ENCODE peak calls at places on chromosomes 4 and X, in eight cellular contexts. S is glutamatergic neuron; V is aorta; L is stimulated activated CD4-positive, alpha-beta T cell treated with anti-CD3 and anti-CD28 coated beads, Interleukin-2, amount 100 ng/mL, for 48 hours; G is heart right ventricle; H is RWPE1; E is fibroblast of lung; X is NCI-H1417. D is an unnamed sample.

GRCh38 chr4:13985824-13986223 is 358.3 kb upstream of the BOD1L1 start:
- DNase-seq in V (no peak), E (peak; percentile 41), G (no peak), S (no peak), H (no peak), L (no peak), X (no peak), D (no peak)

GRCh38 chr4:20418865-20419451 is 167.3 kb downstream of the SLIT2 start:
- DNase-seq in S (no peak), E (peak; percentile 87), V (no peak), X (peak; percentile 62), G (no peak), H (peak; percentile 31), L (no peak), D (no peak)

GRCh38 chrX:150664290-150664689 is 28.9 kb upstream of the MTMR1 start:
- DNase-seq in G (peak; percentile 44), S (no peak), X (peak; percentile 94), L (no peak), E (no peak), V (no peak), H (no peak), D (peak; percentile 92)

GRCh38 chr4:141643557-141643956 is 7.2 kb downstream of the IL15 start:
- DNase-seq in H (peak; percentile 88), G (no peak), S (no peak), L (no peak), E (peak; percentile 66), V (no peak), X (no peak), D (no peak)

GRCh38 chrX:129984196-129984962 is 1.9 kb downstream of the BCORL1 start:
- DNase-seq in L (no peak), E (no peak), H (no peak), S (no peak), V (peak; percentile 58), G (peak; percentile 16), X (no peak), D (no peak)

GRCh38 chr4:17232575-17233253 is 279.2 kb downstream of the QDPR start:
- DNase-seq in L (no peak), H (no peak), G (peak; percentile 85), V (no peak), E (peak; percentile 67), X (no peak), S (no peak), D (no peak)

GRCh38 chrX:139691843-139692505 is 16.0 kb downstream of the MCF2 start:
- DNase-seq in H (no peak), X (no peak), S (peak; percentile 17), L (no peak), G (no peak), V (no peak), E (no peak), D (no peak)

GRCh38 chrX:133297284-133297683 is 79.1 kb upstream of the TFDP3 start:
- DNase-seq in G (no peak), V (no peak), E (peak; percentile 64), L (no peak), S (no peak), H (peak; percentile 26), X (no peak), D (no peak)

GRCh38 chr4:72319596-72319995 is 249.4 kb downstream of the ADAMTS3 start:
- DNase-seq in X (no peak), G (no peak), E (no peak), S (no peak), H (peak; percentile 35), V (no peak), L (no peak), D (no peak)

GRCh38 chr4:59612235-59612634 is 1587.9 kb upstream of the ADGRL3 start:
- DNase-seq in L (no peak), V (no peak), S (no peak), H (peak; percentile 42), E (peak; percentile 61), X (no peak), G (no peak), D (no peak)

GRCh38 chr4:153521467-153521866 is 55.3 kb downstream of the TMEM131L start:
- DNase-seq in H (no peak), S (no peak), X (no peak), G (no peak), L (no peak), E (no peak), V (no peak), D (no peak)

GRCh38 chr4:98624144-98624543 is 34.3 kb downstream of the TSPAN5 start:
- DNase-seq in X (no peak), E (no peak), S (no peak), V (no peak), G (no peak), H (no peak), L (no peak), D (no peak)

GRCh38 chr4:632926-633325 is 7.6 kb downstream of the PDE6B start:
- DNase-seq in H (no peak), L (no peak), V (peak; percentile 15), E (no peak), X (no peak), S (no peak), G (no peak), D (no peak)

GRCh38 chr4:125739760-125740159 is 425.0 kb downstream of the FAT4 start:
- DNase-seq in V (no peak), H (no peak), G (peak; percentile 67), E (peak; percentile 28), S (no peak), L (no peak), X (no peak), D (no peak)

GRCh38 chr4:169745291-169745690 is 12.5 kb downstream of the HPF1 start:
- DNase-seq in V (no peak), H (no peak), L (no peak), S (no peak), X (no peak), G (no peak), E (peak; percentile 82), D (no peak)

GRCh38 chrX:19543020-19543715 is 27.9 kb upstream of the MAP3K15 start:
- DNase-seq in X (no peak), H (no peak), E (no peak), S (no peak), V (no peak), L (no peak), G (no peak), D (no peak)

GRCh38 chrX:49868739-49869138 is 10.5 kb upstream of the USP27X start:
- DNase-seq in H (no peak), E (no peak), G (no peak), X (no peak), S (no peak), L (no peak), V (no peak), D (no peak)

GRCh38 chr4:8831221-8832129 is 40.2 kb downstream of the HMX1 start:
- DNase-seq in H (no peak), L (no peak), X (no peak), S (no peak), G (no peak), E (no peak), V (peak; percentile 11), D (no peak)

GRCh38 chr4:74874785-74875367 is 58.0 kb upstream of the PARM1 start:
- DNase-seq in V (no peak), S (no peak), L (no peak), E (peak; percentile 91), H (peak; percentile 51), G (peak; percentile 34), X (peak; percentile 95), D (peak; percentile 43)

GRCh38 chr4:135994360-135994759 is 1537.9 kb downstream of the PCDH18 start:
- DNase-seq in V (no peak), L (no peak), H (no peak), S (no peak), X (no peak), E (no peak), G (no peak), D (no peak)

GRCh38 chr4:140049924-140050681 is 103.9 kb downstream of the MAML3 start:
- DNase-seq in L (no peak), H (no peak), E (peak; percentile 64), S (peak; percentile 57), G (no peak), X (no peak), V (no peak), D (peak; percentile 55)

GRCh38 chr4:88291003-88291402 is 6.6 kb upstream of the PPM1K start:
- DNase-seq in G (peak; percentile 42), H (peak; percentile 57), L (no peak), S (no peak), V (no peak), X (no peak), E (peak; percentile 60), D (no peak)

GRCh38 chrX:151985955-151986354 is 11.5 kb upstream of the GABRE start:
- DNase-seq in L (no peak), H (no peak), X (no peak), G (no peak), E (peak; percentile 9), S (no peak), V (no peak), D (no peak)

GRCh38 chrX:136227948-136228584 is 23.1 kb downstream of the MAP7D3 start:
- DNase-seq in H (no peak), G (no peak), X (no peak), V (no peak), L (no peak), E (no peak), S (no peak), D (no peak)

GRCh38 chrX:129976441-129976840 is 6.0 kb upstream of the BCORL1 start:
- DNase-seq in G (no peak), H (no peak), X (no peak), L (no peak), E (no peak), V (no peak), S (no peak), D (no peak)

GRCh38 chrX:125422986-125423385 is 103.3 kb downstream of the TEX13C start:
- DNase-seq in L (no peak), H (no peak), V (no peak), S (no peak), G (no peak), X (no peak), E (no peak), D (no peak)

GRCh38 chr4:105895609-105896460 is 564 bp downstream of the NPNT start:
- DNase-seq in L (peak; percentile 5), E (no peak), G (no peak), V (peak; percentile 53), H (peak; percentile 37), X (no peak), S (peak; percentile 58), D (peak; percentile 46)

GRCh38 chr4:7847206-7847605 is 92.5 kb downstream of the AFAP1 start:
- DNase-seq in E (no peak), L (no peak), X (no peak), G (no peak), V (no peak), S (no peak), H (no peak), D (no peak)

GRCh38 chrX:110992611-110993010 is 103.4 kb upstream of the PAK3 start:
- DNase-seq in X (peak; percentile 48), G (no peak), V (no peak), L (peak; percentile 1), S (peak; percentile 26), H (peak; percentile 45), E (peak; percentile 5), D (no peak)

GRCh38 chr4:6929735-6930464 is 20.3 kb downstream of the TBC1D14 start:
- DNase-seq in X (no peak), E (no peak), G (no peak), S (no peak), H (no peak), L (no peak), V (peak; percentile 49), D (no peak)

GRCh38 chr4:106585920-106586349 is 217.4 kb upstream of the GIMD1 start:
- DNase-seq in L (no peak), H (peak; percentile 52), V (no peak), E (no peak), G (no peak), S (no peak), X (no peak), D (no peak)

GRCh38 chrX:39854772-39855747 is 242.7 kb downstream of the BCOR start:
- DNase-seq in H (no peak), L (peak; percentile 61), E (no peak), S (no peak), X (no peak), G (no peak), V (peak; percentile 50), D (no peak)

GRCh38 chr4:156146581-156146980 is 192.9 kb upstream of the CTSO start:
- DNase-seq in L (no peak), G (no peak), X (no peak), E (peak; percentile 64), H (no peak), S (no peak), V (no peak), D (peak; percentile 5)

GRCh38 chrX:100098660-100099375 is 311.3 kb downstream of the PCDH19 start:
- DNase-seq in X (no peak), G (no peak), L (no peak), E (no peak), S (no peak), H (no peak), V (no peak), D (no peak)

D was measured in NCI-H1105.